ENCODE peak calls at places on chromosomes 1 and 21, in four cellular contexts. N is lung, P is mammary epithelial cell, E is sigmoid colon. G is an unnamed sample.
A peak's percentile ranks its signal among the peaks of the same experiment; 100 is the strongest.

GRCh38 chr1:204751883-204752687 is 66.5 kb upstream of the LRRN2 start:
- DNase-seq in N (no peak), P (peak; percentile 40), E (no peak), G (no peak)

GRCh38 chr1:78229344-78229743 is 183.6 kb downstream of the GIPC2 start:
- DNase-seq in N (peak; percentile 38), P (peak; percentile 80), E (no peak), G (no peak)

GRCh38 chr1:159864262-159864661 is 1.8 kb upstream of the VSIG8 start:
- DNase-seq in N (no peak), P (no peak), E (no peak), G (no peak)

GRCh38 chr1:207362962-207363858 is 41.7 kb downstream of the CD55 start:
- DNase-seq in N (no peak), P (peak; percentile 15), E (no peak), G (peak; percentile 9)

GRCh38 chr1:100941098-100941527 is 45.2 kb downstream of the SLC30A7 start:
- DNase-seq in N (no peak), P (no peak), E (no peak), G (no peak)

GRCh38 chr1:204094262-204095247 is 21.6 kb downstream of the SOX13 start:
- DNase-seq in N (no peak), P (no peak), E (no peak), G (no peak)

GRCh38 chr1:230758705-230759354 is 11.6 kb downstream of the CAPN9 start:
- DNase-seq in N (no peak), P (no peak), E (no peak), G (no peak)

GRCh38 chr1:15960808-15961207 is 15.1 kb downstream of the ZBTB17 start:
- DNase-seq in N (no peak), P (no peak), E (no peak), G (no peak)

GRCh38 chr1:221801773-221802516 is 60.1 kb upstream of the DUSP10 start:
- DNase-seq in N (no peak), P (peak; percentile 92), E (no peak), G (peak; percentile 64)

GRCh38 chr21:46606427-46606813 is 1.5 kb upstream of the S100B start:
- DNase-seq in N (no peak), P (no peak), E (no peak), G (no peak)

GRCh38 chr1:20701446-20701845 is 16.4 kb downstream of the KIF17 start:
- DNase-seq in N (no peak), P (no peak), E (no peak), G (no peak)

GRCh38 chr1:201739492-201740085 is 89.4 kb upstream of the IPO9 start:
- DNase-seq in N (peak; percentile 53), P (peak; percentile 75), E (peak; percentile 88), G (no peak)

GRCh38 chr1:203124546-203125317 is 2.8 kb upstream of the ADORA1 start:
- DNase-seq in N (no peak), P (peak; percentile 65), E (no peak), G (no peak)

GRCh38 chr1:32798679-32799416 is 18.3 kb downstream of the YARS1 start:
- DNase-seq in N (no peak), P (no peak), E (no peak), G (no peak)

GRCh38 chr1:101613549-101613948 is 376.7 kb downstream of the S1PR1 start:
- DNase-seq in N (no peak), P (no peak), E (no peak), G (no peak)

GRCh38 chr21:35236090-35236489 is 187.0 kb upstream of the RUNX1 start:
- DNase-seq in N (no peak), P (no peak), E (no peak), G (no peak)

GRCh38 chr1:199353906-199354305 is 673.6 kb upstream of the NR5A2 start:
- DNase-seq in N (no peak), P (no peak), E (no peak), G (no peak)

GRCh38 chr21:42297372-42297771 is 17.8 kb downstream of the TFF3 start:
- DNase-seq in N (no peak), P (no peak), E (no peak), G (no peak)

GRCh38 chr1:229636042-229636441 is 10.0 kb downstream of the URB2 start:
- DNase-seq in N (no peak), P (no peak), E (no peak), G (no peak)

GRCh38 chr1:167601442-167602380 is 28.3 kb upstream of the RCSD1 start:
- DNase-seq in N (peak; percentile 74), P (peak; percentile 25), E (peak; percentile 72), G (no peak)

GRCh38 chr1:94769551-94769950 is 50.6 kb upstream of the SLC44A3 start:
- DNase-seq in N (no peak), P (peak; percentile 84), E (no peak), G (no peak)

GRCh38 chr1:59967141-59967697 is 40.6 kb upstream of the CYP2J2 start:
- DNase-seq in N (no peak), P (no peak), E (no peak), G (peak; percentile 63)

GRCh38 chr1:209937996-209938959 is at the start of gene SYT14:
- DNase-seq in N (no peak), P (peak; percentile 76), E (no peak), G (no peak)

GRCh38 chr1:164703971-164704411 is 145.0 kb downstream of the PBX1 start:
- DNase-seq in N (no peak), P (no peak), E (no peak), G (no peak)

GRCh38 chr1:167453156-167453555 is 65.2 kb downstream of the CD247 start:
- DNase-seq in N (no peak), P (no peak), E (peak; percentile 4), G (no peak)

GRCh38 chr21:37074546-37074945 is 1.5 kb downstream of the TTC3 start:
- DNase-seq in N (no peak), P (no peak), E (no peak), G (no peak)

GRCh38 chr1:98704474-98704873 is 43.0 kb downstream of the SNX7 start:
- DNase-seq in N (no peak), P (no peak), E (no peak), G (no peak)

GRCh38 chr1:19096036-19096833 is 113.8 kb downstream of the UBR4 start:
- DNase-seq in N (peak; percentile 48), P (peak; percentile 39), E (no peak), G (no peak)

GRCh38 chr1:60145746-60146145 is 72.2 kb upstream of the C1orf87 start:
- DNase-seq in N (no peak), P (no peak), E (no peak), G (no peak)

GRCh38 chr1:176801553-176802020 is 338.6 kb downstream of the PAPPA2 start:
- DNase-seq in N (no peak), P (no peak), E (no peak), G (no peak)

GRCh38 chr21:33198346-33199135 is 31.2 kb upstream of the IFNAR2 start:
- DNase-seq in N (peak; percentile 65), P (no peak), E (peak; percentile 75), G (no peak)

GRCh38 chr1:166947398-166948043 is 27.8 kb downstream of the ILDR2 start:
- DNase-seq in N (no peak), P (peak; percentile 33), E (peak; percentile 68), G (peak; percentile 63)

GRCh38 chr1:202311880-202312635 is 29.7 kb downstream of the UBE2T start:
- DNase-seq in N (no peak), P (no peak), E (no peak), G (no peak)

GRCh38 chr1:246255773-246256172 is 251.3 kb downstream of the SMYD3 start:
- DNase-seq in N (no peak), P (no peak), E (no peak), G (no peak)

GRCh38 chr1:212606734-212607205 is 1.8 kb upstream of the ATF3 start:
- DNase-seq in N (peak; percentile 79), P (peak; percentile 78), E (peak; percentile 78), G (no peak)
- H3K4me3 ChIP-seq in N (peak overlapping the region; percentile 50), P (peak overlapping the region; percentile 75), E (peak overlapping the region; percentile 80), G (peak overlapping the region; percentile 27)

GRCh38 chr21:41120997-41121396 is 47.0 kb upstream of the BACE2 start:
- DNase-seq in N (no peak), P (no peak), E (no peak), G (no peak)

GRCh38 chr21:41124626-41125240 is 43.2 kb upstream of the BACE2 start:
- DNase-seq in N (no peak), P (peak; percentile 30), E (no peak), G (no peak)

GRCh38 chr21:41119901-41120300 is 48.1 kb upstream of the BACE2 start:
- DNase-seq in N (no peak), P (peak; percentile 17), E (no peak), G (no peak)

DNA sequence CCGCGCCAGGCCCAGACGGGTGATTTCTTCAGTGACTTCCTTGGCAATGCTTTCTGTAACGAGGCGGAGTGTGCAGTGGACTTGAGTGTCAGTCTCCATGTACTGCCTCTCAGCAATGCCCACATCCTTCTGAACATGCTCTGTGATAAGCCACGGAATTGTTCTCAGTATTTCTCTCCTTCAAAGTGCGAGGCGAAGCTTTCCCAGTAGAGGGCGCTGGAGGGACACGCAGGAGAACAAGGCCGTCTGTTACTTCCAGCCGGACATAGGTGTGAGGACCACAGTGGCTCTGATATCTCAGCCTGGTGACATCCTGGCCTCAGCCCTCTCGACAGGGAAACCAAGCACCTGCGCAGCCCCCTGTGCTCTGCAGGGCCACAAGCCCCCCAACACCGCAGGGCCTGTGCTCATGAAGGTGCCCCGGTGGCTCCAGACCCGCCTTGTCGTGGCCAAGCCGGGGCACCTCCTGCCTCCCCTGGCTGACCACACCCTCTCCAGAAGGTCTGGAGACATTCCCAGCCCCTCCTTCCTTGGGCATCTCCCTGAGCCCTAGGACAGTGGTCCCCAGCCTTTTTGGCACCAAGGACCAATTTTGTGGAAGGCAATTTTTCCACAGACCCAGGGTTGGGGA is 46.1 kb upstream of the BACE2 start:
- DNase-seq in N (peak; percentile 83), P (peak; percentile 70), E (peak; percentile 88), G (peak; percentile 23)
- TF ChIP-seq CTCF in N (peak; percentile 73), P (peak; percentile 98), E (peak; percentile 67), G (peak; percentile 95)

GRCh38 chr1:155324041-155324716 is 3.5 kb downstream of the RUSC1 start:
- DNase-seq in N (peak; percentile 98), P (peak; percentile 97), E (peak; percentile 98), G (peak; percentile 80)

GRCh38 chr1:155325596-155325893 is 4.9 kb downstream of the RUSC1 start:
- DNase-seq in N (no peak), P (no peak), E (no peak), G (no peak)

GRCh38 chr1:155324717-155325595 is 4.3 kb downstream of the RUSC1 start:
- DNase-seq in N (peak; percentile 60), P (peak; percentile 41), E (peak; percentile 86), G (no peak)

GRCh38 chr1:155326659-155327058 is 6.0 kb downstream of the RUSC1 start:
- DNase-seq in N (no peak), P (no peak), E (no peak), G (no peak)

GRCh38 chr1:155326020-155326526 is 5.4 kb downstream of the RUSC1 start:
- DNase-seq in N (no peak), P (no peak), E (no peak), G (no peak)
- H3K36me3 ChIP-seq in N (no peaks in the 10 kb centered on the region), P (peaks cover 9% of the 10 kb centered on the region), E (peaks cover 13% of the 10 kb centered on the region), G (no peaks in the 10 kb centered on the region)

DNA sequence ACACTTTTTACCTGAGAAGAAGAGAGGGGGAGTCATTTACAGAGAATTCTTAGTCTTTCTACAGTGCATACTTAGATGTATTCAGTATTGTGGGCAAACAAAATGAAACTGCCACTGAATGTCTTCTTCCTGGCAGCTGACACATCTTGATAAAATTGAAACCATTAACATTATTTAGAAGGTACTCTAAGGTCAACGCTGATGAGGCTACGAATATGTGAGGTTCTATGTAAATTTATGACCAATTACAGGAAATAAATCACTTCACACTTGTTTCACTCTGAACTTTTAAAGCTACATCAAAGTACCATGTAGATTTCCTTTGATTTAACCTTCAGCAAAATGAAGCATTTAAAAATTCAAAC is 51.3 kb upstream of the GFI1 start:
- DNase-seq in N (no peak), P (no peak), E (no peak), G (no peak)
- H3K4me3 ChIP-seq in N (no peak overlapping the region), P (no peak overlapping the region), E (no peak overlapping the region), G (no peak overlapping the region)

GRCh38 chr1:23810818-23811420 is 10.4 kb upstream of the GALE start:
- DNase-seq in N (peak; percentile 64), P (peak; percentile 43), E (no peak), G (no peak)
- TF ChIP-seq CTCF in N (peak; percentile 32), P (peak; percentile 74), E (peak; percentile 8), G (peak; percentile 69)